ENCODE peak calls at places on chromosomes 11 and 22, in four cellular contexts. H is upper lobe of left lung, M is transverse colon, T is HepG2. N is an unnamed sample.

GRCh38 chr22:48371391-48371790 is 1456.3 kb downstream of the BRD1 start:
- DNase-seq in M (no peak), T (no peak), H (no peak), N (no peak)

GRCh38 chr11:45858751-45859398 is 11.6 kb downstream of the CRY2 start:
- DNase-seq in M (no peak), T (no peak), H (no peak), N (no peak)

GRCh38 chr22:37965940-37966664 is 12.6 kb downstream of the POLR2F start:
- DNase-seq in M (no peak), T (peak), H (no peak), N (no peak)

GRCh38 chr11:35427158-35427557 is 7.8 kb upstream of the SLC1A2 start:
- DNase-seq in M (no peak), H (no peak), T (no peak), N (peak)

GRCh38 chr22:26499188-26499703 is 13.0 kb downstream of the TFIP11 start:
- DNase-seq in H (no peak), M (no peak), T (no peak), N (no peak)

GRCh38 chr22:27344546-27344945 is 457.0 kb downstream of the MN1 start:
- DNase-seq in M (no peak), T (no peak), H (no peak), N (no peak)

GRCh38 chr11:19816817-19817216 is 104.2 kb downstream of the NAV2 start:
- DNase-seq in M (no peak), H (no peak), T (no peak), N (no peak)

GRCh38 chr22:34877506-34877905 is 188.5 kb upstream of the ISX start:
- DNase-seq in M (no peak), T (no peak), H (no peak), N (no peak)

GRCh38 chr11:112174789-112175595 is at the start of gene BCO2:
- DNase-seq in H (peak), M (peak), T (peak), N (peak)

GRCh38 chr11:76768091-76769047 is 14.8 kb upstream of the TSKU start:
- DNase-seq in H (peak), T (peak), M (peak), N (no peak)

GRCh38 chr22:45246060-45246985 is 5.6 kb upstream of the KIAA0930 start:
- DNase-seq in H (peak), T (peak), M (peak), N (no peak)

GRCh38 chr11:70815485-70815832 is 417.1 kb downstream of the CTTN start:
- DNase-seq in T (no peak), M (no peak), H (no peak), N (no peak)

GRCh38 chr11:14273885-14274284 is 85.1 kb downstream of the RRAS2 start:
- DNase-seq in T (no peak), H (no peak), M (no peak), N (no peak)

GRCh38 chr11:104151404-104152204 is 12.3 kb downstream of the PDGFD start:
- DNase-seq in M (no peak), H (no peak), T (no peak), N (no peak)

GRCh38 chr11:82225930-82226329 is 507.7 kb downstream of the FAM181B start:
- DNase-seq in M (no peak), T (no peak), H (no peak), N (no peak)

GRCh38 chr11:15053201-15053685 is 20.1 kb upstream of the CALCB start:
- DNase-seq in H (no peak), T (no peak), M (no peak), N (no peak)

GRCh38 chr11:107598225-107599139 is 7.5 kb downstream of the ELMOD1 start:
- DNase-seq in M (no peak), H (peak), T (no peak), N (no peak)

GRCh38 chr11:60161766-60162165 is 21.1 kb downstream of the MS4A6A start:
- DNase-seq in M (no peak), H (no peak), T (no peak), N (no peak)

GRCh38 chr11:112357488-112357887 is 96.8 kb upstream of the PLET1 start:
- DNase-seq in M (no peak), H (no peak), T (no peak), N (no peak)

GRCh38 chr11:19193916-19194315 is 7.9 kb downstream of the CSRP3 start:
- DNase-seq in M (no peak), T (no peak), H (no peak), N (no peak)

GRCh38 chr22:36773935-36774334 is 2.0 kb downstream of the IFT27 start:
- DNase-seq in M (no peak), H (no peak), T (no peak), N (no peak)

GRCh38 chr11:121534131-121535093 is 81.6 kb upstream of the SORL1-AS1 start:
- DNase-seq in H (no peak), M (no peak), T (no peak), N (no peak)

GRCh38 chr11:106159846-106160245 is 82.4 kb downstream of the AASDHPPT start:
- DNase-seq in H (no peak), T (no peak), M (no peak), N (no peak)

GRCh38 chr11:63868399-63869064 is 29.6 kb downstream of the MARK2 start:
- DNase-seq in M (no peak), T (no peak), H (no peak), N (no peak)

GRCh38 chr22:48442663-48443062 is 1385.0 kb downstream of the BRD1 start:
- DNase-seq in T (no peak), M (no peak), H (no peak), N (no peak)

GRCh38 chr22:45483918-45484499 is 18.7 kb upstream of the FBLN1 start:
- DNase-seq in T (peak), H (no peak), M (no peak), N (no peak)

GRCh38 chr11:8604078-8604723 is 10.2 kb upstream of the STK33 start:
- DNase-seq in M (peak), H (peak), T (peak), N (no peak)

GRCh38 chr22:17107547-17107810 is 13.7 kb downstream of the TMEM121B start:
- DNase-seq in M (no peak), H (no peak), T (no peak), N (no peak)

GRCh38 chr22:50305658-50306566 is 1.5 kb downstream of the PLXNB2 start:
- DNase-seq in H (peak), M (peak), T (no peak), N (peak)

GRCh38 chr22:19216579-19216978 is 38.0 kb upstream of the SLC25A1 start:
- DNase-seq in H (no peak), T (peak), M (no peak), N (no peak)

GRCh38 chr11:115613986-115614625 is 109.9 kb upstream of the CADM1 start:
- DNase-seq in H (no peak), M (no peak), T (peak), N (no peak)

GRCh38 chr22:19901577-19902244 is 39.9 kb upstream of the COMT start:
- DNase-seq in H (no peak), M (no peak), T (no peak), N (no peak)

GRCh38 chr11:36055356-36055755 is 111.5 kb downstream of the LDLRAD3 start:
- DNase-seq in T (no peak), M (no peak), H (no peak), N (no peak)

GRCh38 chr11:13354335-13354734 is 76.7 kb downstream of the BMAL1 start:
- DNase-seq in M (no peak), H (no peak), T (no peak), N (no peak)

GRCh38 chr22:48885919-48886305 is 941.8 kb downstream of the BRD1 start:
- DNase-seq in M (no peak), H (peak), T (no peak), N (no peak)

GRCh38 chr11:78080084-78080817 is 589 bp upstream of the NDUFC2 start:
- DNase-seq in M (no peak), T (no peak), H (no peak), N (no peak)

GRCh38 chr11:11813288-11813962 is 28.3 kb upstream of the USP47 start:
- DNase-seq in T (peak), H (peak), M (peak), N (no peak)

GRCh38 chr11:32391479-32391878 is 43.9 kb downstream of the WT1 start:
- DNase-seq in T (no peak), H (no peak), M (no peak), N (no peak)
- TF ChIP-seq EP300 in T (no peak), H (no peak), M (no peak), N (no peak)

GRCh38 chr11:66369073-66369894 is 2.3 kb downstream of the SLC29A2 start:
- DNase-seq in T (no peak), H (no peak), M (no peak), N (no peak)
- H3K4me3 ChIP-seq in T (no peak), H (no peak), M (no peak), N (no peak)

GRCh38 chr11:34302046-34302921 is 55.5 kb downstream of the ABTB2 start:
- DNase-seq in H (no peak), M (no peak), T (no peak), N (no peak)
- TF ChIP-seq EP300 in H (no peak), M (no peak), T (no peak), N (no peak)

DNA sequence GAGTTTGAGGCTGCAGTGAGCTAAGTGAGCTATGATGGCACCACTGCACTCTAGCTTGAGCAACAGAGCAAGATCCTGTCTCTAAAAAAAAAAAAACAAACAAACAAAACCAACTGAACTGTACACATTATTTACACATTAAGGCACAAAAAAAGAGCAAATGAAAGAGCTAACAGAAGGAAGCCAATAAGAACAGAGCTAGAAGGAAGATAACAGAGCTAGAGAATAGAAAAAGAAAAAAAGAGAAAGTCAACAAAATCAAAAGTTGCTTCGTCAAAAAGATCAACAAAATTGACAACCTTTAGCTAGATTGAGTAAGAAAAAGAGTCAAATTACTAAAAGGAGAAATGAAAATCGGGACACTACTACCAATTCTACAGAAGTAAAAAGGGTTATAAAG is 25.0 kb downstream of the GUCD1 start:
- DNase-seq in H (no peak), T (no peak), M (no peak), N (no peak)
- H3K4me3 ChIP-seq in H (no peak), T (no peak), M (no peak), N (no peak)

DNA sequence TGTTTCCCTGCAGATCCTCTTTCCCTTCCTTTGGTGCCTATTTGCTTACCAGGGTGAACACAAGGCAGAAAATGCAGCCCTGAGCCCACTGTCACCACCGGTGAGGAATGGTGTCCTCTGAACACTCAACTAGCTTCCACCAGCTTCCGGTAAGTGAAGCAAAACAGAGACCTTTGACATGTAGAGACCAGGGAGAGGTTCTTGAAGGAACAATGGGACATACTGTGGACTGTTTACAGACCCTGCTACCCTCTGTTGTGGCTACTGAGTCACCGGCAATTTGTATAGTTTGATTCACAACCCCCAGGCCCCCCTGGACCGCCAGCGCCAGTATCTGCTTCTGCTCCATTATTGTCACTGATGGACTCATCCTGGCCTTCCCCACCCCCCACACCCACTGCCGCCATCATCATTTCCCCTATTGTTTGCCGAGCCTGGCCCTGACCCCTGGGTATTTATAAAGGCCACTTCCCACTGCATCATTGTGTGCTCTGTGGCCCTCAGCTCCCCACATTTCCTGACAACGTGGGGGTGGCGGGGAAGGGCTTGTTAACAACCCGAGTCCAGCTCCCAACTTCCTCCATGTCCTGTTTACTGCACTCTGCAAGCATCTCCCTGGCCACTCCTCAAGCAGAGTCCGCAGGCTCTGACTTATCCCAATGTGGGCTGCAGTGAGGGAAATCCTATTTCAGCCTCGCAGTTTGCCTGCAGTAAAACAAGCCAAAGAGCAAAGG is 252.9 kb downstream of the ETS1 start:
- DNase-seq in H (peak), T (peak), M (no peak), N (no peak)
- TF ChIP-seq EP300 in H (peak), T (no peak), M (no peak), N (peak)

DNA sequence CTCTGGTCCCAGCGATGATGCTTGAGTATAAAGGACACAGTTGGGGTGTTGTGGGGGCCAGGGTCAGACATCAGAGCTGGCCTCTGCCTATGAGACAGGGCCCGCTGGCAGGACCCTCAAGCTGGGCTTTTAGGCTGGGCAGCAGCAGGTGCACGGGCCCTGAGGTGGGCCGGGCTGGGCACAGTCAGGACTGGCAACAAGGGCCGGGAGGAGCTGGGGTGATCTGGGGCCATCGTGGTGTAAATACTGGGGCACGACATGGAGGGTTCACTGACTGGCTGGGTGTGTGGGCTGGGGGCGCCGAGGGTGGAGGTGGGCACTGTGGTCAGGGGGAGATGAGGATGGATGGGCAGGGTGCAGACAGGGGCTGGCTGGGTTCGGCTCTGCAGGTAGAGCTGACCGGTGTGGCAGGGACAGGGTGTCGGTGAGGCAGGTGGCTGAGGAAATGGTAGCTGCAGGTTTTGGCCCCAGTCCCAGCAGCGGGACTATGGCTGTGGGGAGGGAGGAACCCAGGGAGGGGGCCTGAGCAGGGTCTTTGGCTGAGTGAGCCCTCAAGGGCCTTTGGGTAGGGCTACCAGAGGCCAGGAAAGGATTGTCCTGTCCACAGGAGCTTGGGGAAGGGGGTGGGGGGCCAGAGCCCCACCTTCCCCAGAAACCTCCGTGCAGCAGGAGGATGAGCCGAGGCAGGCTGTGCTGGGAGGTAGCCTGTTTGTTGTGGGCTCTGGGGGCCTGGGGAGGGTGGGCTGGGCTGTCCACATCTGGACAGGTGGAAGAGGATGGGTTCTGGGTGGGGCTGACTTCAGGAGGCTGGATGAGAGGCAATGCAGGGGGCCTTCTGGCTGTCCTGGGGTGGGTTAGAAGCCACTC is 81.4 kb downstream of the KCNQ1 start:
- DNase-seq in M (peak), T (no peak), H (peak), N (peak)
- H3K4me3 ChIP-seq in M (peak), T (peak), H (no peak), N (no peak)

GRCh38 chr22:40383905-40384304 is 13.5 kb downstream of the SGSM3 start:
- DNase-seq in M (no peak), T (no peak), H (no peak), N (no peak)
- TF ChIP-seq EP300 in M (no peak), T (no peak), H (no peak), N (no peak)

GRCh38 chr11:120409655-120410054 is 73.4 kb downstream of the ARHGEF12 start:
- DNase-seq in T (no peak), M (no peak), H (no peak), N (no peak)

GRCh38 chr11:120410622-120411380 is 74.6 kb downstream of the ARHGEF12 start:
- DNase-seq in H (no peak), M (no peak), T (no peak), N (no peak)

DNA sequence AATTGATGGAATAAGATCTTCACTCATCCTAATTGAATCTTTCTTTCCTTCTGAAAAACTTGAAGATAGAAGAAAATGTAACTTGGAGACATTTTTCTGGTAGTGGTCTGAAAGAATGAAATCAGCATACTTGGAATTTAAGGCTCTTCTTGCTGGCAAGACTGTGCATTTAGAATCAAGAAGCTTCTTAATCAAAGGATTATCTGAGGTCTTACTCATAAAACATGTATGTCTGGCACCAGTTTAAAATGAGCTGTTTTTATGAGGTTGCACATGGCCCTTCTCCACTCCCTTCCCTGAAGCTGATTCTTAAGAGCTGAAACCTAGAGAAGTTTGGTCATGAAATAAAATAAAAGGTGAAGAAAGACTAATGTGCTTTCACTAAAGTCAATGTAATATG is 77.3 kb downstream of the ARHGEF12 start:
- DNase-seq in H (no peak), M (no peak), T (no peak), N (no peak)
- H3K4me3 ChIP-seq in H (no peak), M (no peak), T (no peak), N (no peak)

GRCh38 chr11:47001666-47002285 is 65.2 kb downstream of the CSTPP1 start:
- DNase-seq in T (no peak), M (no peak), H (no peak), N (no peak)

GRCh38 chr11:47005441-47005840 is 68.9 kb downstream of the CSTPP1 start:
- DNase-seq in T (peak), H (no peak), M (no peak), N (no peak)

GRCh38 chr11:47002366-47002765 is 65.8 kb downstream of the CSTPP1 start:
- DNase-seq in H (no peak), M (no peak), T (no peak), N (no peak)

GRCh38 chr11:47003180-47003877 is 66.8 kb downstream of the CSTPP1 start:
- DNase-seq in T (no peak), H (no peak), M (no peak), N (no peak)

GRCh38 chr11:47004595-47005033 is 68.1 kb downstream of the CSTPP1 start:
- DNase-seq in H (peak), T (peak), M (peak), N (peak)
- TF ChIP-seq EP300 in H (no peak), T (no peak), M (peak), N (no peak)